ENCODE peak calls at places on chromosomes 16 and 17, in four cellular contexts. I is suprapubic skin, H is thoracic aorta, G is small intestine. D is an unnamed sample.

GRCh38 chr17:45123930-45124796 is 8.2 kb downstream of the PLCD3 start:
- DNase-seq in I (no peak), H (peak; percentile 69), G (peak; percentile 69), D (no peak)

GRCh38 chr17:61423967-61424649 is 24.5 kb downstream of the TBX2 start:
- DNase-seq in I (no peak), H (no peak), G (no peak), D (no peak)

GRCh38 chr16:23901178-23902131 is 65.7 kb downstream of the PRKCB start:
- DNase-seq in I (no peak), H (no peak), G (no peak), D (no peak)

GRCh38 chr16:72427001-72427785 is 255.2 kb upstream of the PMFBP1 start:
- DNase-seq in I (no peak), H (no peak), G (no peak), D (no peak)

GRCh38 chr16:66523861-66524354 is 26.0 kb downstream of the TK2 start:
- DNase-seq in I (peak; percentile 44), H (no peak), G (peak; percentile 51), D (no peak)

GRCh38 chr16:86316967-86317616 is 193.2 kb upstream of the FOXF1 start:
- DNase-seq in I (peak; percentile 32), H (no peak), G (no peak), D (no peak)

GRCh38 chr16:31412750-31413149 is 15.4 kb downstream of the COX6A2 start:
- DNase-seq in I (no peak), H (no peak), G (no peak), D (no peak)

GRCh38 chr17:13837417-13837816 is 231.9 kb upstream of the COX10 start:
- DNase-seq in I (no peak), H (no peak), G (no peak), D (no peak)

GRCh38 chr17:42362245-42362961 is 25.8 kb downstream of the STAT3 start:
- DNase-seq in I (no peak), H (no peak), G (no peak), D (peak; percentile 66)

GRCh38 chr17:63434951-63435571 is 11.0 kb downstream of the CYB561 start:
- DNase-seq in I (no peak), H (peak; percentile 45), G (peak; percentile 92), D (peak; percentile 91)

GRCh38 chr16:912684-913613 is 57.8 kb downstream of the LMF1 start:
- DNase-seq in I (no peak), H (no peak), G (no peak), D (no peak)

GRCh38 chr17:42002792-42003301 is 14.4 kb downstream of the DNAJC7 start:
- DNase-seq in I (no peak), H (no peak), G (peak; percentile 80), D (no peak)

GRCh38 chr16:70508752-70509151 is 14.6 kb downstream of the COG4 start:
- DNase-seq in I (no peak), H (no peak), G (peak; percentile 11), D (no peak)

GRCh38 chr16:88705746-88706287 is 391 bp downstream of the RNF166 start:
- DNase-seq in I (no peak), H (no peak), G (no peak), D (no peak)

GRCh38 chr16:57304169-57305061 is 19.9 kb upstream of the PLLP start:
- DNase-seq in I (peak; percentile 26), H (peak; percentile 45), G (peak; percentile 56), D (peak; percentile 71)

GRCh38 chr17:35744830-35745229 is 8.2 kb downstream of the GAS2L2 start:
- DNase-seq in I (no peak), H (no peak), G (no peak), D (no peak)

GRCh38 chr17:21678451-21679081 is 13.8 kb upstream of the KCNJ18 start:
- DNase-seq in I (peak; percentile 77), H (no peak), G (no peak), D (peak; percentile 67)

DNA sequence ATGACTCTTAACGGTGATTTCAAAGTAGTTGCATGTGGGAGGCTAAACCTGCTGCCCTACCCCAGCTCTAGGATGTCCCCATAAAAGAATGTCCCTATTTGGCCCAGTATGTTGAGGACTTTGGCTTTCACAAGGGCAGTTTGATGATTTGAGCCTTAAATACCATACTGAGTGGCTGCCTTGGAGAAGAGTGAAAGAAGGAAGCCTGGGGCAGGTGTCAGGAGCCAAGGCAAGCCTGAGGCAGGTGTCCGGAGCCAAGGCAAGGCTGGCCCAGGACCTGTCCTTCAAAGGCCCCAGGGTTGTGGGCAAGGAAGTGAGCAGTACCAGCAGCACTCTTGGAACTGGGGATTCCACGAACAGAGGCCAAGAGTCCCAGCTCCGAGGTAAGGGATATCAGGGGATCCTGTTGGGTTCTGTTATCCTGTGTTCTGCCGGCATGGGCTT is 18.6 kb downstream of the ST6GALNAC2 start:
- DNase-seq in I (no peak), H (no peak), G (no peak), D (no peak)
- H3K27ac ChIP-seq in I (peak overlapping the region; percentile 29), H (no peak overlapping the region), G (no peak overlapping the region), D (no peak overlapping the region)

DNA sequence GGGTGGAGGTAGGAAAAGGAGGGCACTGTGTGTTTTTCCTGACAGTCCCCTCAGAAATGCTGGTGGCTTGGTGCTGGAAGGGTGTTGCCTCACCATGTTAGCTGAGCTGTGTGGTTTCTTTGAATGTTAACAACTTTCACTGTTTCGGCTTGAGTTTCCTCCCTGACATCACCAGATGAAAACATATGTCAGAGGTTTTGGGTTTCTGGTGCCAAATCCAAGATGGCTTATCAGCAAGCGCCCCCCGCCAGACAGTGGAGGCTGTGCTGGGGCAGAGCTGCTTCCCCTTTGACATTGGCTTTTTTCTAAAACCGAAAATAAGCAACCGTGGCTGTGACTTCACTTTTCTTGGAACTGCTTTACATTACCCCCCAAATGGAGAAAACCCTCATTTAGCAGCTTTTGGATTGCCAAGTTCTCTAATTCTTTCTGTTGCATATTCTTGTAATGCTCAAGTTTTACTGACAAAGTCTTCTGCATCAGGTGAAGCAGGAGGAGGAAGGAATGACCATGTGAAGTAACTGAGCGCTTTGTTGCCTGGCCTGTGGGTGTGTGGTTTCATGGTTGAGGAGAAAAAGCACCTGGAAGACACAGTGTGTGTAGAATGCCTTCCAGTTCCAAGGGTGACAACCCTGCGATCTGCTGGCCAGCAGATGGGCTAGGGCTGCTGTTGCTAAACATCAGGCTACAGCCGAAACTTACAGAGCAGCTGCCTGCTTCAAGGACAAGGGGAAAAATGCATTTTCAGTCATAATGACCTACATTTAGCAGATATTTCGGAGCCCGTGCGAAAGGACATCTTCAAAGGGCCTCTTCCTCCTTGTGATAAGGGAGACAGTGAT is 9.7 kb downstream of the RMI2 start:
- DNase-seq in I (no peak), H (no peak), G (peak; percentile 17), D (peak; percentile 65)
- H3K27ac ChIP-seq in I (no peak overlapping the region), H (no peak overlapping the region), G (peak overlapping the region; percentile 47), D (no peak overlapping the region)

GRCh38 chr16:25109643-25110042 is 1.9 kb upstream of the LCMT1 start:
- DNase-seq in I (no peak), H (no peak), G (peak; percentile 94), D (no peak)

GRCh38 chr16:25108054-25108453 is 3.5 kb upstream of the LCMT1 start:
- DNase-seq in I (no peak), H (no peak), G (no peak), D (no peak)

GRCh38 chr16:25107466-25107792 is 4.1 kb upstream of the LCMT1 start:
- DNase-seq in I (no peak), H (no peak), G (no peak), D (no peak)

GRCh38 chr16:25110392-25110947 is 1.1 kb upstream of the LCMT1 start:
- DNase-seq in I (no peak), H (no peak), G (peak; percentile 13), D (no peak)

GRCh38 chr16:25106567-25107465 is 4.7 kb upstream of the LCMT1 start:
- DNase-seq in I (peak; percentile 98), H (peak; percentile 82), G (peak; percentile 91), D (peak; percentile 98)
- H3K27ac ChIP-seq in I (peak overlapping the region; percentile 84), H (peak overlapping the region; percentile 77), G (peak overlapping the region; percentile 91), D (peak overlapping the region; percentile 88)

GRCh38 chr17:17492562-17492961 is 3.6 kb downstream of the RASD1 start:
- DNase-seq in I (peak; percentile 41), H (no peak), G (no peak), D (peak; percentile 19)

GRCh38 chr17:17493249-17493985 is 2.8 kb downstream of the RASD1 start:
- DNase-seq in I (peak; percentile 78), H (no peak), G (peak; percentile 41), D (peak; percentile 67)

GRCh38 chr17:17494499-17495447 is 1.4 kb downstream of the RASD1 start:
- DNase-seq in I (peak; percentile 86), H (no peak), G (peak; percentile 32), D (peak; percentile 80)

GRCh38 chr17:17495448-17496188 is 577 bp downstream of the RASD1 start:
- DNase-seq in I (peak; percentile 88), H (no peak), G (peak; percentile 24), D (peak; percentile 77)

DNA sequence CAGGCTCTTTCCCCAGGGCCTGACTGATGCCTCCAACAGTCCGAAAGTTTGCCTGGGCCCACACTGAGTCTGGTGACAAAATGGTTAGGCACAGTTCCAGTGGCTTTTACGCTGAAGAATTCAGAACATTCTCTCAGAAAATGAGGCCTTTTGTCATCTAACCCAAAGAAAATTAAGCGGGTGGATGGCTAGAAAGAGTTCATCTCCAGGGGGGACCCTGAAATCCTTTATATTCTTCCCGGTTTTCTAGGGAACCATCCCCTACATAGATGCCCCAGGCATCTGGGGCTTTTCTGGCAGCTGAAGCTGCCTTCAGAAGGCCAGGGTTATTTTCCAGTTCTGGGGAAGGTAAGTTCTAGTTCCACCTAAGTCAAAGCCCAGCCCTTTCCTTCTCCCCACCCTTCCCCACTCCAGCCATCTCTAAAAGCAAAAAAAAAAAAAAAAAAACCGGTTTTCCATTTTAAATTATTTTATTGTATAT is 2.2 kb downstream of the RASD1 start:
- DNase-seq in I (peak; percentile 29), H (no peak), G (no peak), D (no peak)
- H3K27ac ChIP-seq in I (peak overlapping the region; percentile 69), H (no peak overlapping the region), G (peak overlapping the region; percentile 24), D (no peak overlapping the region)

DNA sequence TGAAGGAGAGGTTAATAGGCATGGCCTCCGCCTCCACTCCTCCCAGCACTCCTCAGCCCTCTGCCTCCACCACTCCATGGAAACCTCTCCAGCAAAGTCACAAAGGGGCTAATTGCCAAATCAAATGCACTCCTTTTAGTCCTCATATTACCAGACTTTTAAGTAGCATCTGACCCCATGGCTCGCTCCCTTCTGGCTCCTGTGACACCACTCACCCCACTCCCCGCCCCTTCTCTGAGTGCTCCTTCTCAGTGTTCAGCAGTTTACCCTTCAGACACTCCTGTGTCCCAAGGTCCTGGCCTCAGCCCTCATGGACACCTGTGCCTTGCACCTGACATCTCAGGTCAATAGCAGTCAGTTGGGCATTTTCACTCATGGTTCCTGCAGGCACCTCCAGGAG is 243.5 kb upstream of the CCL2 start:
- DNase-seq in I (no peak), H (no peak), G (no peak), D (no peak)
- H3K27ac ChIP-seq in I (no peak overlapping the region), H (no peak overlapping the region), G (no peak overlapping the region), D (no peak overlapping the region)

GRCh38 chr17:68379692-68380677 is 77.3 kb downstream of the WIPI1 start:
- DNase-seq in I (no peak), H (no peak), G (no peak), D (no peak)

GRCh38 chr17:68381076-68381900 is 76.0 kb downstream of the WIPI1 start:
- DNase-seq in I (no peak), H (peak; percentile 13), G (no peak), D (peak; percentile 77)

GRCh38 chr17:68377771-68378201 is 79.5 kb downstream of the WIPI1 start:
- DNase-seq in I (no peak), H (no peak), G (no peak), D (no peak)

GRCh38 chr17:68378202-68379149 is 78.8 kb downstream of the WIPI1 start:
- DNase-seq in I (peak; percentile 96), H (peak; percentile 89), G (peak; percentile 12), D (peak; percentile 95)

DNA sequence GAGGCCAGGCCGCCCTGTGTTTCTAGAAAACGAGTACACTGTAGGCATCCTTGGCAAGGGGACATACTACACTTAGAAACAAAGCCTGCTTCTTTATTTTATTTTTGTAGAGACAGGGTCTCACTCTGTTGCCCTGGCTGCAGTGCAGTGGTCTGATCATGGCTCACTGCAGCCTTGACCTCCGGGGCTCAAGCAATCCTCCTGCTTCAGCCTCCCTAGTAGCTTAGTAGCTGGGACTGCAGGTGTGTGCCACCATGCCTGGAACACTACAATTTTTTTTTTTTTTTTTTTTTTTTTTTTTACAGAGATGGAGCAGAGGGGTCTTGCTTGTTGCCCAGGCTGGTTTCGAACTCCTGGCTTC is 78.2 kb downstream of the WIPI1 start:
- DNase-seq in I (no peak), H (no peak), G (no peak), D (no peak)
- H3K27ac ChIP-seq in I (peak overlapping the region; percentile 93), H (peak overlapping the region; percentile 98), G (peak overlapping the region; percentile 89), D (peak overlapping the region; percentile 93)

D was measured in upper lobe of right lung.